ENCODE peak calls at places on chromosomes 13 and 19, in seven cellular contexts. O, T, K, A, I, U and W are unnamed samples.

GRCh38 chr13:76754414-76754813 is 131.8 kb downstream of the KCTD12 start:
- DNase-seq in A (no peak), T (no peak), U (peak), O (no peak), I (peak), K (no peak), W (peak)

GRCh38 chr13:112728375-112729126 is 38.7 kb downstream of the ATP11A start:
- DNase-seq in I (no peak), O (no peak), A (no peak), K (no peak), U (no peak), T (no peak), W (no peak)

GRCh38 chr13:40179882-40180281 is 486.6 kb downstream of the FOXO1 start:
- DNase-seq in I (no peak), A (no peak), O (no peak), K (peak), U (no peak), T (no peak), W (no peak)

GRCh38 chr19:41427647-41428480 is 690 bp upstream of the B3GNT8 start:
- DNase-seq in O (no peak), U (no peak), K (no peak), A (peak), T (peak), I (peak), W (peak)

GRCh38 chr19:17625980-17626379 is 62.2 kb downstream of the UNC13A start:
- DNase-seq in T (no peak), I (no peak), A (no peak), U (no peak), K (no peak), O (no peak), W (no peak)

GRCh38 chr13:20940083-20940482 is 37.5 kb upstream of the XPO4 start:
- DNase-seq in O (no peak), I (no peak), K (no peak), U (peak), T (no peak), A (no peak), W (peak)

GRCh38 chr13:66329988-66330429 is 900.1 kb downstream of the PCDH9 start:
- DNase-seq in O (no peak), T (no peak), A (no peak), U (peak), I (no peak), K (no peak), W (peak)

GRCh38 chr19:16702123-16702522 is 17.5 kb upstream of the NWD1 start:
- DNase-seq in I (peak), O (peak), A (no peak), U (peak), T (no peak), K (no peak), W (peak)

GRCh38 chr13:38952827-38953226 is 37.8 kb downstream of the STOML3 start:
- DNase-seq in O (no peak), K (no peak), U (no peak), T (no peak), I (no peak), A (no peak), W (no peak)

GRCh38 chr13:51534075-51534817 is 50.0 kb upstream of the WDFY2 start:
- DNase-seq in T (no peak), U (peak), O (peak), K (no peak), I (peak), A (no peak), W (no peak)

GRCh38 chr13:58472483-58472882 is 840.9 kb downstream of the PCDH17 start:
- DNase-seq in T (no peak), K (no peak), O (no peak), A (no peak), U (no peak), I (no peak), W (no peak)

GRCh38 chr13:48199404-48199991 is 33.5 kb upstream of the ITM2B start:
- DNase-seq in A (no peak), I (no peak), O (no peak), U (no peak), T (no peak), K (no peak), W (no peak)

GRCh38 chr19:36436531-36436930 is 18.1 kb upstream of the ZFP82 start:
- DNase-seq in T (no peak), A (no peak), U (peak), K (no peak), O (no peak), I (no peak), W (no peak)

GRCh38 chr13:29810145-29810742 is 40.2 kb downstream of the UBL3 start:
- DNase-seq in U (no peak), K (no peak), T (no peak), O (no peak), A (no peak), I (no peak), W (no peak)

GRCh38 chr13:37065893-37066526 is 6.5 kb upstream of the SUPT20H start:
- DNase-seq in A (no peak), U (no peak), I (no peak), O (no peak), K (no peak), T (no peak), W (no peak)

GRCh38 chr13:44815507-44816074 is 173.7 kb downstream of the NUFIP1 start:
- DNase-seq in K (peak), U (peak), T (no peak), O (no peak), I (peak), A (no peak), W (peak)

GRCh38 chr13:36526897-36527296 is 94.6 kb downstream of the CCNA1 start:
- DNase-seq in T (no peak), A (no peak), U (no peak), K (no peak), O (no peak), I (no peak), W (no peak)

GRCh38 chr13:47846886-47847285 is 154.2 kb downstream of the SUCLA2 start:
- DNase-seq in T (no peak), K (no peak), A (no peak), U (no peak), O (no peak), I (no peak), W (no peak)

GRCh38 chr19:48495391-48495790 is 16.2 kb downstream of the LMTK3 start:
- DNase-seq in A (no peak), K (no peak), T (no peak), U (peak), I (no peak), O (no peak), W (peak)

GRCh38 chr19:41994521-41994971 is 516 bp upstream of the ATP1A3 start:
- DNase-seq in I (no peak), K (no peak), O (no peak), A (no peak), U (no peak), T (no peak), W (no peak)

GRCh38 chr19:18488403-18488723 is 33.5 kb downstream of the ELL start:
- DNase-seq in I (no peak), O (peak), K (no peak), T (no peak), A (no peak), U (no peak), W (peak)

GRCh38 chr13:110714798-110715394 is 1.4 kb downstream of the ING1 start:
- DNase-seq in A (peak), T (peak), K (peak), I (peak), O (peak), U (peak), W (peak)

GRCh38 chr19:18464646-18465045 is 26.7 kb upstream of the ISYNA1 start:
- DNase-seq in K (peak), I (peak), U (peak), T (no peak), A (no peak), O (peak), W (peak)

GRCh38 chr13:111292710-111293485 is 27.5 kb upstream of the TEX29 start:
- DNase-seq in K (no peak), U (no peak), T (no peak), A (no peak), O (no peak), I (no peak), W (no peak)

GRCh38 chr13:110471156-110471832 is 90.2 kb downstream of the RAB20 start:
- DNase-seq in O (peak), I (no peak), A (no peak), K (peak), T (no peak), U (peak), W (no peak)

GRCh38 chr19:40133491-40133890 is 42.7 kb upstream of the ZNF780A start:
- DNase-seq in U (no peak), T (no peak), K (no peak), O (no peak), A (no peak), I (no peak), W (no peak)

GRCh38 chr19:40134866-40135265 is 44.1 kb upstream of the ZNF780A start:
- DNase-seq in I (no peak), U (no peak), A (no peak), O (no peak), K (no peak), T (no peak), W (no peak)

GRCh38 chr19:40129425-40129824 is 38.7 kb upstream of the ZNF780A start:
- DNase-seq in A (no peak), K (no peak), O (no peak), I (no peak), U (no peak), T (no peak), W (no peak)

DNA sequence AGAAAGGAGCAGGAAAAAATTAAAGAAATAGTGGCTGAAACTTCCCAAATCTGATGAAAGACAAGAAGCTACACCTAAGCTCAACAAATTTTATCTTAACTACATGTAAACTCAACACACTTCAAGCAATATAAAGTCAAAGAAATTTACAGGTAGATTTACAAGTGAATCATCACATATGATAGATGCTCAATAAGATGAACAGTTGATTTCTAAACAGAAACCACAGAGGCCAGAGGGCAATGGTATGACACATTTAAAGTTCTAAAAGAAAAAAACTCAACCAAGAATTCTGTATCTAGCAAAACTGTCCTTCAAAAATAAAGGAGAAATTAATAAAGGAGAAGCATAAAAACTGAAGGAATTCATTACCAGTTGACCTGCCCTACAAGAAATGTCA is 39.3 kb upstream of the ZNF780A start:
- DNase-seq in I (no peak), T (no peak), A (no peak), K (no peak), O (no peak), U (no peak), W (no peak)
- TF ChIP-seq CTCF in I (no peak), T (no peak), A (no peak), K (no peak), O (no peak), U (no peak), W (no peak)

DNA sequence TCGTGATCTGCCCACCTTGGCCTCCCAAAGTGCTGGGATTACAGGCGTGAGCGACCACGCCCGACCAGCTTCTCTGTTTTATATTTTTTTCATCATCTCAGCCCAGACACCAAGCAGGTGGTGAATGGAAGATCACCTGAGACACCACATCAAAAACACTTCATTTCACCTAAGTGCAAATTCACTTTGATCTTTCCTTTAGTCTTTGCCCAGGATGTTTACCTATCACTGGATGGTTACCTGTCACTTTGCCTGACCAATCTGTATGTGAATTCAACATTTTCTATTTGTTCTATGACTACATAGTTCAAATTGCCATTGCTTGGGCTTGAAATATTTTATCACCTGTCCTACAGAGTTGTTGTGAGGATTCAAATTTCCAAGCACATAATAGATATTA is 65.7 kb downstream of the PAN3 start:
- DNase-seq in O (no peak), U (no peak), A (no peak), K (no peak), T (no peak), I (no peak), W (no peak)
- TF ChIP-seq CTCF in O (no peak), U (no peak), A (no peak), K (no peak), T (no peak), I (no peak), W (no peak)

GRCh38 chr13:28339419-28339818 is 155.5 kb downstream of the FLT1 start:
- DNase-seq in O (no peak), T (no peak), A (no peak), K (no peak), U (peak), I (no peak), W (peak)
- TF ChIP-seq CTCF in O (no peak), T (no peak), A (no peak), K (no peak), U (no peak), I (no peak), W (no peak)

GRCh38 chr13:19822673-19823072 is 39.9 kb upstream of the PSPC1 start:
- DNase-seq in I (no peak), U (peak), T (no peak), A (no peak), O (no peak), K (no peak), W (no peak)

GRCh38 chr13:19817106-19817505 is 34.4 kb upstream of the PSPC1 start:
- DNase-seq in A (no peak), T (no peak), K (no peak), U (no peak), I (no peak), O (no peak), W (no peak)

GRCh38 chr13:19817510-19818158 is 34.9 kb upstream of the PSPC1 start:
- DNase-seq in A (no peak), U (no peak), O (no peak), T (no peak), K (no peak), I (no peak), W (peak)

GRCh38 chr13:19818223-19818842 is 35.6 kb upstream of the PSPC1 start:
- DNase-seq in A (peak), I (no peak), U (no peak), T (peak), K (peak), O (peak), W (no peak)
- TF ChIP-seq CTCF in A (peak), I (peak), U (peak), T (peak), K (no peak), O (peak), W (peak)

DNA sequence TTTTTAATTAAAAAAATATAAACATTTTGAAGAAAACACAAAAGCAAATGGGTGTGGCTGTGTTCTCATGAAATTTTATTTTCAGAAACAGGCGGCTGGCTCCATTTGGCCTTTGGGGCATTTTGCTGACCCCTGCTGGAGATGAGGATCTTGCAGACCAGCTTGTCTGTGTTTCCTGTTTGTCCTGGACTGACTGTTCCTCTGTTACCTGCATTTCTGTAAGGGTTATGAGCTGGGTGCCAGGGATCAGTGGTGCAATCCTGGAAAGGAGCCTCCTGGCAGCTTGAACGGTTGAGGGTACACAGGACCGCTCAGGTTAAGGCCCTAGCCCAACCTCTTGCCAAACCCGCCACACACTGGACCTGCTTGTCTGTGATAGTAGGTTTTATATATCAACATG is 49.9 kb downstream of the ZNF787 start:
- DNase-seq in T (no peak), O (no peak), U (peak), I (no peak), K (no peak), A (peak), W (no peak)
- TF ChIP-seq CTCF in T (no peak), O (no peak), U (peak), I (no peak), K (no peak), A (peak), W (peak)

DNA sequence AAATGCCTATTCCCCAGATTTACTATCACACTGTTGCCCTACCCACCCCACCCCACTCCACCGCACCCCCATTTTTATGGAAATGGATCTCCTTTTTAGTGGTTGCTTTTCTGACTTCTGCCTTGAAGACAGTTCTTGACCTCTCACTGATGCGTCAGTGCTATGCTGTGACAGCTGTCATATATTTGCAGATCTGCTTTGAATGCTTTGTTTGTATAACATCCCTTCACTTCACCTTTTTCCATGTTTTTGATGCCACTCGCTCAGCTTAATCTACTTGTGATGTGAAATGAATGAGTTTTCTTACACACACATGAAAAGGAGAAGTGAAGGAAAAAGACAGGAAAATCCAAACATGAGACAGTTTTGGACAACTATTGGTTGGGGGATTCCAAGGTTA is 731.0 kb downstream of the SLITRK6 start:
- DNase-seq in A (no peak), I (no peak), K (no peak), T (no peak), O (no peak), U (no peak), W (no peak)
- TF ChIP-seq CTCF in A (no peak), I (no peak), K (no peak), T (no peak), O (no peak), U (no peak), W (no peak)

GRCh38 chr13:46715363-46715762 is 81.6 kb downstream of the ESD start:
- DNase-seq in U (no peak), K (no peak), O (no peak), A (no peak), T (no peak), I (no peak), W (no peak)
- TF ChIP-seq CTCF in U (no peak), K (no peak), O (no peak), A (no peak), T (no peak), I (no peak), W (no peak)